ENCODE peak calls at places on chromosomes 4 and X, in seven cellular contexts. H is mesothelial cell of epicardium; O is brain pericyte; D is activated CD4-positive, alpha-beta T cell treated with anti-CD3 and anti-CD28 coated beads, Interleukin-2, amount 50 U/mL, for 1 hour; W is mucosa of descending colon; B is activated naive CD4-positive, alpha-beta T cell; N is GM23248. R is an unnamed sample.

GRCh38 chrX:101658661-101659477 is 781 bp downstream of the ARMCX2 start:
- DNase-seq in D (peak), N (peak), B (no peak), O (no peak), W (peak), H (peak), R (no peak)

GRCh38 chr4:27234306-27234899 is 373.8 kb downstream of the STIM2 start:
- DNase-seq in W (no peak), O (no peak), B (no peak), H (no peak), N (no peak), D (no peak), R (no peak)

GRCh38 chr4:85475631-85476233 is 782 bp downstream of the ARHGAP24 start:
- DNase-seq in N (peak), H (peak), O (no peak), D (no peak), B (no peak), W (no peak), R (no peak)

GRCh38 chr4:138689182-138689546 is 326.4 kb upstream of the NOCT start:
- DNase-seq in D (no peak), W (no peak), H (no peak), O (no peak), B (no peak), N (peak), R (no peak)

GRCh38 chr4:60042941-60043340 is 1157.2 kb upstream of the ADGRL3 start:
- DNase-seq in W (no peak), H (no peak), O (no peak), N (no peak), D (no peak), B (no peak), R (no peak)

GRCh38 chr4:88187766-88188165 is 29.3 kb upstream of the ABCG2 start:
- DNase-seq in W (no peak), D (no peak), O (no peak), B (no peak), H (no peak), N (no peak), R (no peak)

GRCh38 chrX:21975827-21976226 is 35.3 kb downstream of the SMS start:
- DNase-seq in D (no peak), B (no peak), H (no peak), N (peak), O (peak), W (no peak), R (no peak)

GRCh38 chr4:140637836-140638235 is 69.1 kb upstream of the UCP1 start:
- DNase-seq in B (no peak), W (no peak), H (no peak), O (no peak), N (peak), D (no peak), R (no peak)

GRCh38 chrX:40005290-40006011 is 92.3 kb downstream of the BCOR start:
- DNase-seq in O (no peak), B (no peak), H (no peak), D (peak), W (no peak), N (no peak), R (no peak)

GRCh38 chr4:88706574-88706973 is 8.9 kb upstream of the NAP1L5 start:
- DNase-seq in H (no peak), B (no peak), W (no peak), N (peak), O (peak), D (no peak), R (no peak)

GRCh38 chr4:102825261-102826071 is 1.9 kb downstream of the UBE2D3 start:
- DNase-seq in N (peak), O (peak), D (peak), B (no peak), W (no peak), H (no peak), R (no peak)

GRCh38 chr4:125368161-125368560 is 53.4 kb downstream of the FAT4 start:
- DNase-seq in W (no peak), N (peak), B (no peak), O (peak), H (no peak), D (no peak), R (no peak)

GRCh38 chr4:153483432-153484418 is 17.6 kb downstream of the TMEM131L start:
- DNase-seq in W (no peak), O (no peak), B (no peak), D (no peak), N (no peak), H (no peak), R (no peak)

GRCh38 chrX:145502670-145503069 is 255.4 kb downstream of the SPANXN1 start:
- DNase-seq in B (no peak), W (no peak), D (no peak), O (no peak), H (no peak), N (no peak), R (no peak)

GRCh38 chr4:23945521-23946017 is 55.7 kb upstream of the PPARGC1A start:
- DNase-seq in O (peak), W (no peak), B (no peak), N (peak), H (no peak), D (no peak), R (no peak)

GRCh38 chr4:169236901-169237626 is 33.7 kb downstream of the SH3RF1 start:
- DNase-seq in D (no peak), H (no peak), N (no peak), O (no peak), B (no peak), W (no peak), R (no peak)

GRCh38 chr4:114603455-114603854 is 4.8 kb downstream of the UGT8 start:
- DNase-seq in D (no peak), B (no peak), O (no peak), W (no peak), H (no peak), N (no peak), R (no peak)

GRCh38 chr4:167032876-167033275 is 201.4 kb downstream of the SPOCK3 start:
- DNase-seq in B (no peak), H (no peak), D (no peak), O (no peak), W (no peak), N (no peak), R (no peak)

GRCh38 chr4:126778348-126778747 is 854.4 kb upstream of the INTU start:
- DNase-seq in D (no peak), N (peak), W (no peak), H (no peak), O (no peak), B (no peak), R (no peak)

GRCh38 chrX:118847676-118848075 is 24.1 kb downstream of the ZCCHC12 start:
- DNase-seq in H (no peak), B (no peak), W (no peak), D (no peak), N (peak), O (no peak), R (no peak)

GRCh38 chr4:144732584-144733130 is 86.7 kb downstream of the HHIP start:
- DNase-seq in H (no peak), O (no peak), W (no peak), N (peak), D (no peak), B (no peak), R (no peak)

GRCh38 chr4:147371661-147372060 is 109.2 kb upstream of the EDNRA start:
- DNase-seq in B (no peak), O (no peak), D (no peak), N (peak), W (no peak), H (no peak), R (no peak)